ENCODE peak calls at places on chromosomes 3 and 15, in eight cellular contexts. J, Q, U, H, N, Z, G and K are unnamed samples.
A peak's percentile ranks its signal among the peaks of the same experiment; 100 is the strongest.

GRCh38 chr3:128875556-128876120 is 3.8 kb upstream of the ACAD9 start:
- DNase-seq in U (peak; percentile 73), Z (no peak), Q (peak; percentile 11), J (no peak), G (peak; percentile 68), H (peak; percentile 71), N (no peak), K (peak; percentile 26)

GRCh38 chr15:48855501-48856440 is 22.2 kb upstream of the EID1 start:
- DNase-seq in U (no peak), Z (no peak), G (peak; percentile 11), H (no peak), N (no peak), J (peak; percentile 68), Q (peak; percentile 17), K (no peak)

GRCh38 chr3:168273917-168274316 is 178.2 kb upstream of the GOLIM4 start:
- DNase-seq in U (no peak), N (no peak), Z (no peak), G (no peak), J (no peak), H (no peak), Q (no peak), K (no peak)

GRCh38 chr3:48407542-48408099 is 22.3 kb downstream of the PLXNB1 start:
- DNase-seq in N (no peak), U (no peak), Z (no peak), Q (no peak), H (no peak), J (no peak), G (no peak), K (no peak)

GRCh38 chr3:129984124-129984523 is 9.6 kb downstream of the TRH start:
- DNase-seq in H (peak; percentile 38), J (peak; percentile 2), G (no peak), N (no peak), Z (no peak), U (no peak), Q (no peak), K (no peak)

GRCh38 chr3:184757010-184757651 is 45.3 kb upstream of the MAGEF1 start:
- DNase-seq in J (peak; percentile 88), H (no peak), N (no peak), U (no peak), Q (no peak), G (no peak), Z (no peak), K (no peak)

GRCh38 chr3:20648294-20648693 is 462.3 kb upstream of the SGO1 start:
- DNase-seq in H (no peak), Z (no peak), G (no peak), N (no peak), J (peak; percentile 92), Q (no peak), U (no peak), K (no peak)

GRCh38 chr3:101144080-101144479 is 150.9 kb upstream of the ABI3BP start:
- DNase-seq in N (no peak), Q (no peak), G (no peak), J (no peak), H (no peak), U (no peak), Z (no peak), K (no peak)

GRCh38 chr3:171168086-171168485 is 141.6 kb upstream of the SLC2A2 start:
- DNase-seq in U (no peak), H (peak; percentile 43), J (peak; percentile 40), Z (no peak), Q (no peak), G (no peak), N (no peak), K (peak; percentile 37)

GRCh38 chr3:76310661-76311060 is 525.3 kb upstream of the ZNF717 start:
- DNase-seq in J (no peak), G (no peak), H (no peak), Q (no peak), U (no peak), N (no peak), Z (no peak), K (no peak)

GRCh38 chr3:195914648-195915473 is 6.5 kb upstream of the TNK2 start:
- DNase-seq in Z (no peak), H (peak; percentile 96), U (peak; percentile 99), N (peak; percentile 97), J (peak; percentile 97), G (peak; percentile 97), Q (no peak), K (peak; percentile 93)

GRCh38 chr15:63067976-63068743 is 25.6 kb downstream of the TPM1 start:
- DNase-seq in U (no peak), N (no peak), G (no peak), Q (no peak), H (no peak), Z (no peak), J (no peak), K (no peak)

GRCh38 chr3:66140763-66141372 is 79.9 kb upstream of the SLC25A26 start:
- DNase-seq in J (peak; percentile 49), Z (no peak), H (no peak), Q (no peak), U (no peak), G (peak; percentile 25), N (no peak), K (no peak)

GRCh38 chr3:174951023-174951422 is 91.9 kb downstream of the NAALADL2 start:
- DNase-seq in H (no peak), N (no peak), Z (no peak), J (peak; percentile 56), U (no peak), G (no peak), Q (no peak), K (no peak)

GRCh38 chr3:51934139-51934850 is 7.4 kb downstream of the RRP9 start:
- DNase-seq in H (no peak), U (peak; percentile 34), J (no peak), Z (no peak), Q (no peak), G (no peak), N (no peak), K (no peak)

GRCh38 chr3:133448478-133449122 is 48.7 kb downstream of the BFSP2 start:
- DNase-seq in U (peak; percentile 70), J (no peak), G (no peak), N (no peak), H (no peak), Q (no peak), Z (no peak), K (no peak)

GRCh38 chr3:52277972-52278509 is 408 bp downstream of the WDR82 start:
- DNase-seq in J (peak; percentile 47), H (peak; percentile 61), N (peak; percentile 31), G (peak; percentile 46), Z (no peak), U (peak; percentile 88), Q (peak; percentile 79), K (peak; percentile 64)

GRCh38 chr3:42572278-42572677 is 9.5 kb downstream of the SEC22C start:
- DNase-seq in U (no peak), J (peak; percentile 24), Z (no peak), H (peak; percentile 73), Q (no peak), G (peak; percentile 44), N (no peak), K (peak; percentile 65)

GRCh38 chr3:120908803-120909601 is 997 bp downstream of the STXBP5L start:
- DNase-seq in G (no peak), U (no peak), N (no peak), Z (no peak), J (no peak), Q (peak; percentile 39), H (peak; percentile 62), K (peak; percentile 2)

GRCh38 chr3:179716811-179717210 is 64.0 kb downstream of the USP13 start:
- DNase-seq in N (no peak), G (no peak), Q (no peak), U (no peak), Z (no peak), J (peak; percentile 90), H (no peak), K (no peak)

GRCh38 chr15:84570164-84570692 is 30.6 kb upstream of the ZSCAN2 start:
- DNase-seq in U (peak; percentile 79), G (peak; percentile 16), Q (no peak), Z (no peak), H (peak; percentile 45), N (no peak), J (peak; percentile 55), K (peak; percentile 11)

GRCh38 chr3:98021821-98022220 is 13.3 kb downstream of the GABRR3 start:
- DNase-seq in J (peak; percentile 15), U (no peak), Q (no peak), N (no peak), Z (no peak), H (no peak), G (no peak), K (no peak)

GRCh38 chr3:131669590-131669989 is 166.8 kb upstream of the MRPL3 start:
- DNase-seq in Q (no peak), G (no peak), Z (no peak), J (no peak), U (no peak), N (no peak), H (no peak), K (no peak)

GRCh38 chr3:42025388-42026138 is 63.7 kb upstream of the ULK4 start:
- DNase-seq in Q (peak; percentile 78), H (peak; percentile 67), N (no peak), J (peak; percentile 98), Z (peak; percentile 73), G (peak; percentile 57), U (no peak), K (peak; percentile 92)

GRCh38 chr15:79858469-79858868 is 38.3 kb downstream of the MTHFS start:
- DNase-seq in U (no peak), N (no peak), H (no peak), Z (no peak), J (peak; percentile 9), Q (no peak), G (no peak), K (peak; percentile 15)

GRCh38 chr15:76366714-76367113 is 30.1 kb downstream of the ISL2 start:
- DNase-seq in Q (no peak), G (no peak), Z (no peak), H (no peak), J (no peak), N (no peak), U (no peak), K (no peak)

GRCh38 chr3:178551916-178552321 is 15.7 kb downstream of the KCNMB2 start:
- DNase-seq in Q (no peak), J (peak; percentile 29), Z (no peak), N (no peak), G (no peak), U (no peak), H (no peak), K (no peak)

GRCh38 chr15:49096090-49096750 is 50.0 kb upstream of the SECISBP2L start:
- DNase-seq in U (no peak), J (no peak), G (no peak), Q (no peak), H (no peak), Z (no peak), N (no peak), K (no peak)

GRCh38 chr3:167837430-167837829 is 101.9 kb downstream of the SERPINI1 start:
- DNase-seq in U (no peak), N (no peak), G (no peak), Z (no peak), Q (no peak), H (no peak), J (peak; percentile 4), K (no peak)

GRCh38 chr3:110576962-110577361 is 494.7 kb upstream of the NECTIN3 start:
- DNase-seq in Q (no peak), G (no peak), Z (no peak), H (peak; percentile 32), N (no peak), J (peak; percentile 97), U (no peak), K (no peak)